ENCODE peak calls at places on chromosomes 6 and 20, in six cellular contexts. Q, E, C, G, Y and M are unnamed samples. For H3K36me3, the result is how much of the 10 kb centered on the place peaks cover.

GRCh38 chr6:151436814-151437213 is 15.1 kb downstream of the RMND1 start:
- DNase-seq in C (no peak), Y (no peak), E (peak), Q (no peak), G (no peak), M (no peak)

GRCh38 chr6:106913676-106914280 is 60.8 kb downstream of the CD24 start:
- DNase-seq in G (no peak), C (no peak), E (peak), Q (peak), Y (no peak), M (no peak)

GRCh38 chr6:27630727-27631613 is 158.1 kb upstream of the ZNF184 start:
- DNase-seq in G (no peak), Y (no peak), E (peak), C (peak), Q (peak), M (no peak)

GRCh38 chr20:5871720-5872410 is 78.5 kb downstream of the TRMT6 start:
- DNase-seq in E (no peak), Q (no peak), C (no peak), Y (no peak), G (no peak), M (no peak)

GRCh38 chr6:110020888-110021287 is 42.8 kb downstream of the GPR6 start:
- DNase-seq in C (no peak), E (no peak), Q (no peak), Y (no peak), G (no peak), M (no peak)

GRCh38 chr6:67541591-67541990 is 1093.5 kb upstream of the ADGRB3 start:
- DNase-seq in Q (no peak), C (no peak), Y (no peak), G (no peak), E (no peak), M (no peak)

GRCh38 chr6:113271437-113271836 is 585.7 kb upstream of the MARCKS start:
- DNase-seq in G (no peak), Q (no peak), Y (no peak), C (no peak), E (no peak), M (peak)

GRCh38 chr6:10429638-10430427 is 15.0 kb upstream of the TFAP2A start:
- DNase-seq in Q (peak), C (no peak), Y (no peak), E (peak), G (no peak), M (no peak)

GRCh38 chr20:56630506-56631317 is 1.6 kb downstream of the TFAP2C start:
- DNase-seq in Q (no peak), G (no peak), E (no peak), C (no peak), Y (no peak), M (no peak)

GRCh38 chr6:25007269-25007699 is 71.5 kb upstream of the RIPOR2 start:
- DNase-seq in Q (no peak), Y (no peak), G (no peak), C (no peak), E (no peak), M (no peak)

GRCh38 chr6:139430897-139431601 is 56.6 kb upstream of the CITED2 start:
- DNase-seq in E (no peak), G (peak), C (no peak), Q (no peak), Y (no peak), M (no peak)

GRCh38 chr20:34578521-34579147 is 20.1 kb downstream of the MAP1LC3A start:
- DNase-seq in Q (no peak), Y (no peak), G (no peak), C (no peak), E (no peak), M (no peak)

GRCh38 chr20:34578040-34578439 is 19.5 kb downstream of the MAP1LC3A start:
- DNase-seq in C (no peak), Y (no peak), G (no peak), E (no peak), Q (no peak), M (no peak)

GRCh38 chr20:34580588-34580940 is 22.0 kb downstream of the MAP1LC3A start:
- DNase-seq in G (no peak), E (no peak), Y (no peak), Q (no peak), C (no peak), M (no peak)

GRCh38 chr20:34579936-34580587 is 21.5 kb downstream of the MAP1LC3A start:
- DNase-seq in E (no peak), G (no peak), Q (peak), Y (peak), C (no peak), M (no peak)

GRCh38 chr20:34579191-34579661 is 20.7 kb downstream of the MAP1LC3A start:
- DNase-seq in E (peak), G (no peak), Q (no peak), Y (peak), C (no peak), M (peak)
- TF ChIP-seq CTCF in E (peak), G (peak), Q (no peak), Y (peak), C (no peak), M (peak)

DNA sequence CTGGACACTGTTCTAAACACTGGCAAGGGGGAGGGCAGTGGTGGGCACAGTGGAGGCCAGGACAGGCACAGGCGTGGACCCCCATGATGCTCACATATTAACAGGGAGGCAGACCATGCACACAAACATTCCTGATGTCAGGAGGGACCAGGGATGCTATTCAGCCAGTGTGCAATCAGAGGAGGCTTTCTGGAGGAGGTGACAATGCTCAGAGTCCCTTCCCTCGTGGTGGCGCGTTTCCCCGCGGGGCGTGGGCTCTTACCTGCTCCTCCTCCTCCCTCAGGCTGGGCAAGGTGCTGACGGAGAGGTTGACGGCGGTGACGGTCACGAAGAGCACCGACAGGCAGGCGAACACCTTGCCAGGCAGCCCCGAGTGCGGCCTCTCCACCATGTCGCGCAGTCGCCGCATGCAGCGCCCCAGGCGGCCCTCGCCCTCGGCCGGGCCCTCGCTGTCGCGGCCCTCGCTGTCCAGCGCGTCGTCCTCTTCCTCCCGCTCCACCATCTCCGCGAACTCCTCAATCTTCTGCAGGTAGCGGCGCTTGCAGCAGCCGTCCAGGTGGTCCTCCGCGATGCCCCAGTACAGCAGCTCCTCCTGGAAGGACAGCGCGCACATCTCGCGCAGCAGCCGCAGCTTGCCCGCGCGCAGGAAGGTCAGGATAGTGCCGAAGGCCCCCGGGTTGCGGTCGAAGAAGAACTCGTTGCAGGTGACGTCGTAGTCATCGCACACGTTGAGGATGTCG is 13.4 kb downstream of the KCNG1 start:
- DNase-seq in Y (no peak), Q (no peak), C (no peak), G (no peak), E (no peak), M (no peak)
- H3K36me3 ChIP-seq in Y (under half), Q (under half), C (under half), G (under half), E (under half), M (under half)

DNA sequence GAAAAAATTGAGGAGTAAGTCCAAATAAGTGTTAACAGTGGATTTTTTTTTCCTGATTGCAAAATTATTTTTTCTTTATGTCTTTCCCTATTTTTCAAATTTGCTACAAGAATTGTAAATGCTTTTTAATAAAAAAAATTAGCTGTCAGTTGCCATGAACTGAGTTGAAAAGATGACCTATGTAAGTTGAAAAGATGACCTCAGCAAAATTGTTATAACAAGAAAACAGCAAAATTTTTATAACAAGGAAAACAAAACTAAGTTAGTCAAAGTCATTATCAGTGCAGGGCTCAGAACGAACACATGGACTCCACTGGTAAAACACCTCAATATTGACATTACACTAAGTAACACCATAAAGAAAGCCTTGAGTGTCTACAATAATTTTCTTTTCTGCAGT is 207.0 kb upstream of the HDDC2 start:
- DNase-seq in C (no peak), Y (no peak), E (no peak), Q (no peak), G (no peak), M (no peak)
- TF ChIP-seq EP300 in C (no peak), Y (no peak), E (no peak), Q (no peak), G (no peak), M (no peak)

GRCh38 chr6:168516941-168517741 is 76.2 kb downstream of the SMOC2 start:
- DNase-seq in G (no peak), E (no peak), Q (no peak), Y (no peak), C (no peak), M (no peak)
- TF ChIP-seq CTCF in G (no peak), E (no peak), Q (no peak), Y (no peak), C (no peak), M (no peak)

DNA sequence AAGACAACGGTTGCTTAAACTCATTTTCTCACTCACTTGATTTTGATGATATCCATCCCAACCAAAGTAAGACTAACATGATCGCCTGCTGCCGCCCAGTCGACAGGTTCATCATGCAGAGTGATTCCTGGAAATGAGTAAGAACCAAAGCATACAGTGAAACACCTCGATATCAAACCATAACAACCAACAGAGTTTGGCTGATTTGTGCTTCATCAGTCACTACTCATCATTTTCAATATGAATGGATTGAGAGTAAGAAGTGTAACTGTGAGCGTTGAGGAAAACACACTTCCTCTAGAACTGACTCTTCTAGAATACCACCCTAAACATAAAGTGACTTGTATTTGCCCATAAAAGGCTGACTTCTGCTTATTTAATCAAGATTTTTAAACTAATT is 29.2 kb upstream of the ALDH8A1 start:
- DNase-seq in Y (no peak), Q (peak), C (no peak), G (no peak), E (no peak), M (no peak)
- H3K36me3 ChIP-seq in Y (half or more), Q (under half), C (under half), G (under half), E (under half), M (under half)